ENCODE peak calls at places on chromosomes 4 and X, in five cellular contexts. One of them, this sample, is unnamed.

GRCh38 chr4:81651500-81651899 is 179.8 kb upstream of the RASGEF1B start:
- DNase-seq in choroid plexus epithelial cell: peak
- DNase-seq in PC-9: no peak
- DNase-seq in IMR-90: no peak
- DNase-seq in spleen: no peak
- DNase-seq in this sample: no peak

GRCh38 chrX:39576081-39576701 is 521.6 kb downstream of the BCOR start:
- DNase-seq in spleen: no peak
- DNase-seq in PC-9: no peak
- DNase-seq in IMR-90: no peak
- DNase-seq in choroid plexus epithelial cell: no peak
- DNase-seq in this sample: no peak

GRCh38 chr4:38314663-38315062 is 349.3 kb upstream of the KLF3 start:
- DNase-seq in PC-9: no peak
- DNase-seq in choroid plexus epithelial cell: no peak
- DNase-seq in IMR-90: no peak
- DNase-seq in spleen: no peak
- DNase-seq in this sample: no peak

GRCh38 chrX:74249963-74250362 is 54.0 kb upstream of the ZCCHC13 start:
- DNase-seq in PC-9: no peak
- DNase-seq in spleen: no peak
- DNase-seq in choroid plexus epithelial cell: no peak
- DNase-seq in IMR-90: no peak
- DNase-seq in this sample: no peak

GRCh38 chr4:8028884-8029568 is 89.4 kb upstream of the AFAP1 start:
- DNase-seq in PC-9: no peak
- DNase-seq in spleen: no peak
- DNase-seq in IMR-90: no peak
- DNase-seq in choroid plexus epithelial cell: no peak
- DNase-seq in this sample: no peak

GRCh38 chr4:137367608-137368007 is 164.7 kb downstream of the PCDH18 start:
- DNase-seq in spleen: no peak
- DNase-seq in choroid plexus epithelial cell: peak
- DNase-seq in IMR-90: peak
- DNase-seq in PC-9: no peak
- DNase-seq in this sample: peak

GRCh38 chr4:185634066-185634652 is 98.9 kb upstream of the PDLIM3 start:
- DNase-seq in spleen: no peak
- DNase-seq in IMR-90: peak
- DNase-seq in choroid plexus epithelial cell: peak
- DNase-seq in PC-9: no peak
- DNase-seq in this sample: no peak

GRCh38 chr4:14529653-14530052 is 472.6 kb upstream of the CPEB2 start:
- DNase-seq in PC-9: peak
- DNase-seq in IMR-90: no peak
- DNase-seq in choroid plexus epithelial cell: peak
- DNase-seq in spleen: no peak
- DNase-seq in this sample: no peak

GRCh38 chr4:117777721-117778120 is 256.6 kb upstream of the NDST3 start:
- DNase-seq in spleen: no peak
- DNase-seq in choroid plexus epithelial cell: no peak
- DNase-seq in PC-9: peak
- DNase-seq in IMR-90: no peak
- DNase-seq in this sample: no peak

GRCh38 chrX:69018416-69019072 is 146.7 kb downstream of the PJA1 start:
- DNase-seq in PC-9: no peak
- DNase-seq in choroid plexus epithelial cell: no peak
- DNase-seq in IMR-90: no peak
- DNase-seq in spleen: no peak
- DNase-seq in this sample: no peak

GRCh38 chr4:88746186-88746585 is 48.6 kb upstream of the NAP1L5 start:
- DNase-seq in PC-9: no peak
- DNase-seq in IMR-90: peak
- DNase-seq in choroid plexus epithelial cell: no peak
- DNase-seq in spleen: no peak
- DNase-seq in this sample: no peak

GRCh38 chr4:11393551-11393950 is 35.1 kb downstream of the HS3ST1 start:
- DNase-seq in spleen: no peak
- DNase-seq in PC-9: no peak
- DNase-seq in IMR-90: no peak
- DNase-seq in choroid plexus epithelial cell: no peak
- DNase-seq in this sample: no peak

GRCh38 chr4:25128671-25129070 is 31.6 kb downstream of the SEPSECS start:
- DNase-seq in spleen: no peak
- DNase-seq in choroid plexus epithelial cell: no peak
- DNase-seq in PC-9: no peak
- DNase-seq in IMR-90: no peak
- DNase-seq in this sample: peak

GRCh38 chrX:85084770-85085393 is 81.2 kb downstream of the APOOL start:
- DNase-seq in choroid plexus epithelial cell: peak
- DNase-seq in PC-9: peak
- DNase-seq in spleen: no peak
- DNase-seq in IMR-90: peak
- DNase-seq in this sample: peak

GRCh38 chr4:183905081-183905592 is at the start of gene STOX2:
- DNase-seq in PC-9: peak
- DNase-seq in spleen: peak
- DNase-seq in IMR-90: peak
- DNase-seq in choroid plexus epithelial cell: peak
- DNase-seq in this sample: peak

GRCh38 chrX:118976599-118977340 is 2.4 kb downstream of the LONRF3 start:
- DNase-seq in PC-9: peak
- DNase-seq in IMR-90: no peak
- DNase-seq in choroid plexus epithelial cell: no peak
- DNase-seq in spleen: peak
- DNase-seq in this sample: peak

GRCh38 chr4:84451546-84451945 is 47.5 kb downstream of the NKX6-1 start:
- DNase-seq in IMR-90: no peak
- DNase-seq in PC-9: no peak
- DNase-seq in spleen: no peak
- DNase-seq in choroid plexus epithelial cell: peak
- DNase-seq in this sample: peak

This sample was measured in EH.